ENCODE peak calls at places on chromosomes 1 and 21, in ten cellular contexts. D is foreskin fibroblast, C is A549, W is mesothelial cell of epicardium, X is astrocyte of the spinal cord, V is omental fat pad, P is Calu3, M is GM13976, U is endothelial cell, Y is RWPE1. H is an unnamed sample.

GRCh38 chr1:209770636-209771415 is 13.5 kb downstream of the C1orf74 start:
- DNase-seq in D (no peak), C (no peak), W (no peak), X (no peak), V (no peak), P (no peak), M (no peak), U (no peak), Y (no peak), H (no peak)

GRCh38 chr1:230107941-230108340 is 40.9 kb downstream of the GALNT2 start:
- DNase-seq in D (no peak), C (no peak), W (no peak), X (no peak), V (no peak), P (no peak), M (no peak), U (no peak), Y (no peak), H (no peak)

GRCh38 chr21:46227811-46228344 is 696 bp downstream of the LSS start:
- DNase-seq in D (no peak), C (no peak), W (no peak), X (no peak), V (no peak), P (no peak), M (peak; percentile 22), U (no peak), Y (peak; percentile 42), H (no peak)

GRCh38 chr1:25576459-25577150 is 33.2 kb downstream of the LDLRAP1 start:
- DNase-seq in D (no peak), C (no peak), W (no peak), X (no peak), V (no peak), P (no peak), M (no peak), U (no peak), Y (no peak), H (no peak)

GRCh38 chr1:246317723-246318359 is 189.2 kb downstream of the SMYD3 start:
- DNase-seq in D (peak; percentile 59), C (no peak), W (no peak), X (peak; percentile 45), V (no peak), P (no peak), M (no peak), U (no peak), Y (no peak), H (no peak)

GRCh38 chr1:244796719-244797406 is 38.6 kb upstream of the COX20 start:
- DNase-seq in D (peak; percentile 83), C (peak; percentile 67), W (peak; percentile 74), X (peak; percentile 67), V (peak; percentile 79), P (peak; percentile 79), M (peak; percentile 57), U (peak; percentile 56), Y (peak; percentile 48), H (peak; percentile 29)

GRCh38 chr1:27568247-27569087 is 35.5 kb downstream of the AHDC1 start:
- DNase-seq in D (peak; percentile 98), C (peak; percentile 93), W (peak; percentile 94), X (peak; percentile 93), V (peak; percentile 75), P (peak; percentile 96), M (peak; percentile 99), U (peak; percentile 88), Y (peak; percentile 94), H (peak; percentile 92)

GRCh38 chr1:234586892-234587445 is 23.0 kb downstream of the IRF2BP2 start:
- DNase-seq in D (peak; percentile 16), C (no peak), W (no peak), X (no peak), V (no peak), P (no peak), M (no peak), U (no peak), Y (no peak), H (no peak)

GRCh38 chr1:22031214-22031962 is 21.1 kb upstream of the CDC42 start:
- DNase-seq in D (no peak), C (no peak), W (no peak), X (no peak), V (no peak), P (no peak), M (no peak), U (no peak), Y (no peak), H (no peak)

GRCh38 chr1:117106478-117106877 is 15.1 kb downstream of the TRIM45 start:
- DNase-seq in D (peak; percentile 44), C (no peak), W (no peak), X (no peak), V (no peak), P (no peak), M (no peak), U (no peak), Y (no peak), H (no peak)

GRCh38 chr1:68128157-68128556 is 77.7 kb upstream of the DIRAS3 start:
- DNase-seq in D (peak; percentile 53), C (no peak), W (no peak), X (peak; percentile 81), V (no peak), P (no peak), M (no peak), U (no peak), Y (no peak), H (no peak)

GRCh38 chr1:51648180-51649109 is 31.6 kb downstream of the OSBPL9 start:
- DNase-seq in D (peak; percentile 91), C (peak; percentile 56), W (no peak), X (peak; percentile 62), V (no peak), P (peak; percentile 43), M (no peak), U (no peak), Y (no peak), H (no peak)

DNA sequence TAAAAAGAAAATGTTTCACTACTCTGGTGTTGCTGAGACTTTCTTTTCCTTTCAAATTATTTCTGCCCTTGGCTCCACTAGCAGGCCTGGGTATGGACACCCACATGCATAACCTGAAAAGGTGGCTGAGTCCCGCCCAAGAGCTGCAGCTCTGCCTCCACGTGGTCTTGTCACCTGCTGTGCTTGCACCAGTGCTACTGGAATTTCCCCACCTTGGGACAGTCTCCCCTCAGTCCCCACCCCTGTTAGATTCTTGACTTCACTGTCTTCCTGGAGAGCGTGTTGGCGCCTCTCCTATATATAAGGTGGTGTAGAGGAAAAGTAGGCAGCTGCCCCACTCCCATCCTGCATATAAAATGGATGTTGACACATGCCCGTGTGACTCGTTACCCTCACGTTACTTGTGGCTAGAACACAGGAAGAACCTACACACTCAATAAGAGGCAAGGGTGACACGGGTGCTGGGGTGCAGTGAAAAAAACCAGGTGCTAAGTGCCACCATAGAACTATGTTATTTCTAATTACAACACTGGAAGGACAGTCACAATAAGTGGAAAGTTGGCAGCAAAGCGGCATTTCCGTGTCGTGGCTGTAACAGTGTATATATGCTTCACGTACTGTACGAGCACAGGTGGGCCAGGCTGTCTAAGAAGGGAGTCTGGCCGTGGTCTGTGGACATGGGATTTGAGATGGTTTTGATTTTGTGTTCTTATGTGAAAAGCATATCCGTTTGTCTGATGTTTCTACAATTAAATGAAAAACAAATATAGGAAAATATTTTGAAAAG is 61.0 kb downstream of the POFUT2 start:
- DNase-seq in D (no peak), C (no peak), W (no peak), X (no peak), V (no peak), P (no peak), M (no peak), U (no peak), Y (no peak), H (no peak)
- TF ChIP-seq CTCF in D (no peak), C (no peak), W (no peak), X (no peak), V (no peak), P (no peak), M (no peak), U (no peak), Y (no peak), H (no peak)

GRCh38 chr1:8035289-8035688 is 9.2 kb upstream of the ERRFI1 start:
- DNase-seq in D (no peak), C (no peak), W (no peak), X (no peak), V (no peak), P (no peak), M (no peak), U (no peak), Y (no peak), H (no peak)

GRCh38 chr1:8033322-8033721 is 7.2 kb upstream of the ERRFI1 start:
- DNase-seq in D (no peak), C (no peak), W (no peak), X (no peak), V (no peak), P (no peak), M (no peak), U (no peak), Y (no peak), H (no peak)

GRCh38 chr1:8032351-8032750 is 6.2 kb upstream of the ERRFI1 start:
- DNase-seq in D (peak; percentile 40), C (no peak), W (no peak), X (peak; percentile 35), V (no peak), P (no peak), M (no peak), U (no peak), Y (no peak), H (no peak)

GRCh38 chr1:8027748-8028631 is 1.9 kb upstream of the ERRFI1 start:
- DNase-seq in D (peak; percentile 93), C (peak; percentile 73), W (no peak), X (peak; percentile 77), V (no peak), P (no peak), M (no peak), U (no peak), Y (no peak), H (no peak)

DNA sequence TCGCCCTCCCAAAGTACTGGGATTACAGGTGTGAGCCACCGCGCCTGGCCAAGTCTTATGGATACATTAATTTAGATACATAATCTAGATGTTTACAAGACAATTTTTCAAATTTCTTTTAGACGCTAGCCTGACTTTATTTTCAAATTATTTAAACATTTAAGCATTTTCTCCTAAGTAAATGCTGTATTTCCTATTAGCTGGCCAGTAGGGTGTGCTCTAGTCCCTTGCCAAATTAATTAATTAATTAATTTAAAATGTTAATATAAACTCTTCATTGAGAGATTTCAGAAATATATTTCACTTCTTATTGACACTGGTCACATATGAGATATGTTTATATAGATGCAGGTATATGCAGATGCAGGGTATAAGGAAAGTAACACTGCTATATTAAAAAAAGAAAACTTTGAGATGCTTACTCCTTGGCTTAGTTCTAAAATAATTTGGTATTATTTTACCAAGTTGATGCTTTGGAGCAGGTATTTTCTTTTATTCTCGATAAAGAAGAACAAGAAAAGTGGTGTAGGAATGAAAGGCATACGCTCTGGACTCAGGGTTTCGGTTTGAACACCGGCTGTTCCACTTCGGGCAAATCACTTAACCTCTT is 5.2 kb upstream of the ERRFI1 start:
- DNase-seq in D (peak; percentile 54), C (peak; percentile 64), W (no peak), X (peak; percentile 79), V (no peak), P (no peak), M (peak; percentile 34), U (no peak), Y (no peak), H (no peak)
- TF ChIP-seq CTCF in D (peak; percentile 56), C (peak; percentile 77), W (peak; percentile 73), X (peak; percentile 60), V (no peak), P (peak; percentile 46), M (peak; percentile 20), U (peak; percentile 74), Y (peak; percentile 83), H (peak; percentile 85)

GRCh38 chr1:114390361-114390760 is 120.6 kb downstream of the TRIM33 start:
- DNase-seq in D (no peak), C (no peak), W (no peak), X (no peak), V (no peak), P (no peak), M (no peak), U (no peak), Y (no peak), H (no peak)
- TF ChIP-seq CTCF in D (no peak), C (no peak), W (no peak), X (no peak), V (no peak), P (no peak), M (no peak), U (no peak), Y (no peak), H (no peak)

GRCh38 chr1:228471762-228472398 is 15.3 kb upstream of the RNF187 start:
- DNase-seq in D (peak; percentile 38), C (peak; percentile 75), W (no peak), X (peak; percentile 31), V (no peak), P (no peak), M (peak; percentile 70), U (no peak), Y (peak; percentile 36), H (no peak)
- TF ChIP-seq CTCF in D (peak; percentile 36), C (peak; percentile 40), W (no peak), X (peak; percentile 48), V (no peak), P (no peak), M (peak; percentile 47), U (peak; percentile 38), Y (no peak), H (peak; percentile 50)

H was measured in progenitor cell of endocrine pancreas.